ENCODE peak calls at places on chromosomes 3 and 15, in ten cellular contexts. T is activated T-cell treated with anti-CD3 and anti-CD28 coated beads, Interleukin-2, amount 50 U/mL, for 48 hours; X is mammary epithelial cell; Q is naive thymus-derived CD4-positive, alpha-beta T cell; K is stimulated activated CD4-positive, alpha-beta T cell treated with anti-CD3 and anti-CD28 coated beads, Interleukin-4, amount 100 ng/mL, for 1 hour; Y is H7; F is T-helper 9 cell; Z is GM13977; C is A172; I is spleen. L is an unnamed sample.
A peak's percentile ranks its signal among the peaks of the same experiment; 100 is the strongest.

GRCh38 chr3:108185536-108185935 is 36.7 kb downstream of the IFT57 start:
- DNase-seq in T (no peak), X (no peak), Q (no peak), K (no peak), Y (no peak), F (no peak), Z (no peak), C (no peak), I (no peak), L (no peak)

GRCh38 chr15:52803543-52804306 is 13.6 kb upstream of the ONECUT1 start:
- DNase-seq in T (peak; percentile 20), X (no peak), Q (no peak), K (no peak), Y (peak; percentile 71), F (no peak), Z (peak; percentile 17), C (no peak), I (no peak), L (peak; percentile 8)

GRCh38 chr3:177835008-177835407 is 637.7 kb upstream of the TBL1XR1 start:
- DNase-seq in T (no peak), X (peak; percentile 92), Q (no peak), K (no peak), Y (no peak), F (no peak), Z (no peak), C (peak; percentile 97), I (no peak), L (peak; percentile 78)

GRCh38 chr3:123331651-123332050 is 117.2 kb downstream of the ADCY5 start:
- DNase-seq in T (no peak), X (no peak), Q (no peak), K (no peak), Y (no peak), F (no peak), Z (no peak), C (no peak), I (peak; percentile 41), L (no peak)

GRCh38 chr3:108103971-108104797 is 13.4 kb upstream of the CD47 start:
- DNase-seq in T (no peak), X (no peak), Q (no peak), K (no peak), Y (no peak), F (no peak), Z (no peak), C (no peak), I (no peak), L (no peak)

GRCh38 chr3:50410185-50410584 is 50.9 kb upstream of the TMEM115 start:
- DNase-seq in T (no peak), X (no peak), Q (no peak), K (no peak), Y (no peak), F (no peak), Z (no peak), C (no peak), I (no peak), L (no peak)

GRCh38 chr15:26970712-26971210 is at the start of gene GABRG3:
- DNase-seq in T (no peak), X (no peak), Q (no peak), K (no peak), Y (peak; percentile 89), F (no peak), Z (no peak), C (no peak), I (no peak), L (no peak)

GRCh38 chr3:25465266-25465860 is 37.3 kb downstream of the RARB start:
- DNase-seq in T (no peak), X (peak; percentile 64), Q (no peak), K (no peak), Y (no peak), F (no peak), Z (no peak), C (no peak), I (no peak), L (peak; percentile 15)

GRCh38 chr3:98733055-98733777 is 29.9 kb upstream of the ST3GAL6 start:
- DNase-seq in T (peak; percentile 37), X (peak; percentile 28), Q (peak; percentile 10), K (peak; percentile 6), Y (no peak), F (no peak), Z (peak; percentile 44), C (peak; percentile 13), I (peak; percentile 82), L (no peak)

GRCh38 chr15:57320543-57321220 is 55.6 kb upstream of the CGNL1 start:
- DNase-seq in T (no peak), X (no peak), Q (no peak), K (no peak), Y (no peak), F (no peak), Z (no peak), C (no peak), I (peak; percentile 61), L (no peak)

GRCh38 chr3:136671921-136672320 is 80.3 kb downstream of the STAG1 start:
- DNase-seq in T (no peak), X (no peak), Q (no peak), K (no peak), Y (no peak), F (no peak), Z (no peak), C (no peak), I (no peak), L (no peak)

GRCh38 chr3:30524357-30525040 is 81.9 kb upstream of the TGFBR2 start:
- DNase-seq in T (no peak), X (no peak), Q (no peak), K (no peak), Y (no peak), F (no peak), Z (no peak), C (no peak), I (no peak), L (no peak)

GRCh38 chr3:55522077-55522476 is 35.0 kb upstream of the WNT5A start:
- DNase-seq in T (no peak), X (no peak), Q (no peak), K (no peak), Y (peak; percentile 62), F (no peak), Z (no peak), C (no peak), I (no peak), L (no peak)

GRCh38 chr3:108887777-108888176 is 65.2 kb downstream of the TRAT1 start:
- DNase-seq in T (no peak), X (no peak), Q (no peak), K (no peak), Y (no peak), F (no peak), Z (no peak), C (no peak), I (no peak), L (no peak)

GRCh38 chr3:136209921-136210320 is 13.8 kb upstream of the MSL2 start:
- DNase-seq in T (no peak), X (no peak), Q (no peak), K (no peak), Y (no peak), F (no peak), Z (no peak), C (peak; percentile 67), I (no peak), L (peak; percentile 73)

GRCh38 chr3:174439621-174440349 is 419.3 kb upstream of the NAALADL2 start:
- DNase-seq in T (no peak), X (peak; percentile 84), Q (no peak), K (no peak), Y (no peak), F (no peak), Z (no peak), C (peak; percentile 90), I (no peak), L (peak; percentile 27)

GRCh38 chr3:61631108-61631769 is 69.9 kb downstream of the PTPRG start:
- DNase-seq in T (no peak), X (no peak), Q (no peak), K (no peak), Y (no peak), F (no peak), Z (no peak), C (no peak), I (no peak), L (no peak)

GRCh38 chr3:23807161-23808015 is 1.6 kb downstream of the UBE2E1 start:
- DNase-seq in T (no peak), X (peak; percentile 26), Q (peak; percentile 12), K (peak; percentile 6), Y (no peak), F (no peak), Z (peak; percentile 43), C (peak; percentile 12), I (no peak), L (peak; percentile 32)

GRCh38 chr3:114586119-114586518 is 292.3 kb downstream of the TIGIT start:
- DNase-seq in T (no peak), X (no peak), Q (no peak), K (no peak), Y (no peak), F (no peak), Z (no peak), C (no peak), I (no peak), L (peak; percentile 48)

GRCh38 chr3:195106418-195106906 is 164.5 kb downstream of the XXYLT1 start:
- DNase-seq in T (peak; percentile 83), X (peak; percentile 25), Q (peak; percentile 70), K (peak; percentile 71), Y (peak; percentile 95), F (peak; percentile 63), Z (peak; percentile 88), C (no peak), I (peak; percentile 94), L (peak; percentile 43)

GRCh38 chr3:32743934-32744333 is 58.9 kb downstream of the CNOT10 start:
- DNase-seq in T (no peak), X (no peak), Q (no peak), K (no peak), Y (no peak), F (no peak), Z (no peak), C (no peak), I (no peak), L (no peak)

GRCh38 chr3:31704651-31705179 is 172.0 kb downstream of the STT3B start:
- DNase-seq in T (peak; percentile 44), X (peak; percentile 50), Q (no peak), K (peak; percentile 9), Y (no peak), F (no peak), Z (no peak), C (peak; percentile 87), I (peak; percentile 75), L (peak; percentile 76)

GRCh38 chr3:124986153-124987143 is 51.9 kb upstream of the MUC13 start:
- DNase-seq in T (no peak), X (peak; percentile 71), Q (no peak), K (no peak), Y (peak; percentile 66), F (no peak), Z (no peak), C (peak; percentile 100), I (no peak), L (peak; percentile 55)

GRCh38 chr3:175392653-175393052 is 533.5 kb downstream of the NAALADL2 start:
- DNase-seq in T (no peak), X (no peak), Q (no peak), K (no peak), Y (no peak), F (no peak), Z (no peak), C (peak; percentile 65), I (no peak), L (no peak)

L was measured in SW480.